ENCODE peak calls at places on chromosomes 7 and 10, in five cellular contexts. O, H, M, S and R are unnamed samples.

GRCh38 chr10:26503911-26504310 is 65.8 kb downstream of the APBB1IP start:
- DNase-seq in O (no peak), H (no peak), M (no peak), S (no peak), R (no peak)

GRCh38 chr7:73718905-73719805 is at the start of gene STX1A:
- DNase-seq in O (no peak), H (peak), M (peak), S (peak), R (peak)

GRCh38 chr7:128025380-128025779 is 5.9 kb downstream of the LRRC4 start:
- DNase-seq in O (no peak), H (no peak), M (no peak), S (no peak), R (no peak)

GRCh38 chr7:28078036-28078901 is 102.3 kb downstream of the JAZF1 start:
- DNase-seq in O (no peak), H (no peak), M (no peak), S (peak), R (peak)

GRCh38 chr7:159070422-159071148 is 74.1 kb downstream of the VIPR2 start:
- DNase-seq in O (peak), H (no peak), M (no peak), S (no peak), R (peak)

GRCh38 chr10:44207160-44207559 is 177.7 kb downstream of the CXCL12 start:
- DNase-seq in O (no peak), H (no peak), M (no peak), S (no peak), R (no peak)

GRCh38 chr7:92645531-92646061 is 55.4 kb upstream of the FAM133B start:
- DNase-seq in O (no peak), H (no peak), M (peak), S (no peak), R (peak)

GRCh38 chr7:112212516-112213036 is 6.1 kb downstream of the ZNF277 start:
- DNase-seq in O (no peak), H (no peak), M (no peak), S (no peak), R (no peak)

GRCh38 chr10:17113346-17113745 is 16.3 kb downstream of the CUBN start:
- DNase-seq in O (no peak), H (no peak), M (no peak), S (peak), R (no peak)

GRCh38 chr7:92135490-92135889 is 1.2 kb upstream of the CYP51A1 start:
- DNase-seq in O (no peak), H (no peak), M (no peak), S (no peak), R (no peak)

GRCh38 chr10:74888947-74889661 is 62.7 kb downstream of the KAT6B start:
- DNase-seq in O (no peak), H (no peak), M (no peak), S (no peak), R (no peak)

GRCh38 chr10:111821876-111822275 is 361.7 kb downstream of the GPAM start:
- DNase-seq in O (no peak), H (no peak), M (no peak), S (no peak), R (no peak)

GRCh38 chr7:134317434-134317833 is 704 bp upstream of the SLC35B4 start:
- DNase-seq in O (no peak), H (peak), M (no peak), S (no peak), R (no peak)

GRCh38 chr10:16832351-16833080 is 15.3 kb upstream of the RSU1 start:
- DNase-seq in O (no peak), H (no peak), M (peak), S (peak), R (no peak)

GRCh38 chr7:1160665-1161010 is 642 bp upstream of the ZFAND2A start:
- DNase-seq in O (no peak), H (no peak), M (peak), S (peak), R (no peak)

GRCh38 chr7:95180-95862 is 97.0 kb upstream of the FAM20C start:
- DNase-seq in O (no peak), H (no peak), M (no peak), S (no peak), R (no peak)

GRCh38 chr7:99459087-99459486 is 6.9 kb downstream of the ATP5MF start:
- DNase-seq in O (no peak), H (no peak), M (no peak), S (no peak), R (peak)

GRCh38 chr7:1930381-1931065 is 260.4 kb downstream of the ELFN1 start:
- DNase-seq in O (no peak), H (no peak), M (no peak), S (no peak), R (no peak)

GRCh38 chr7:113394856-113395255 is 276.5 kb upstream of the SMIM30 start:
- DNase-seq in O (no peak), H (no peak), M (no peak), S (no peak), R (no peak)

GRCh38 chr7:151051108-151051507 is 2.8 kb downstream of the ASIC3 start:
- DNase-seq in O (no peak), H (peak), M (peak), S (peak), R (peak)

GRCh38 chr7:115128163-115128562 is 206.3 kb downstream of the MDFIC start:
- DNase-seq in O (no peak), H (no peak), M (no peak), S (no peak), R (no peak)

GRCh38 chr7:3918576-3918975 is 617.5 kb downstream of the SDK1 start:
- DNase-seq in O (no peak), H (no peak), M (no peak), S (no peak), R (no peak)

GRCh38 chr10:6786579-6787031 is 206.5 kb upstream of the PRKCQ start:
- DNase-seq in O (no peak), H (no peak), M (no peak), S (peak), R (no peak)

GRCh38 chr7:16611711-16612110 is 33.8 kb downstream of the ANKMY2 start:
- DNase-seq in O (no peak), H (no peak), M (no peak), S (no peak), R (no peak)

GRCh38 chr7:70694909-70695803 is 436.8 kb upstream of the GALNT17 start:
- DNase-seq in O (no peak), H (no peak), M (peak), S (peak), R (no peak)

GRCh38 chr7:128783143-128783799 is 7.7 kb upstream of the OPN1SW start:
- DNase-seq in O (peak), H (no peak), M (peak), S (peak), R (no peak)